ENCODE peak calls at places on chromosomes 3 and 15, in ten cellular contexts. A is CD8-positive, alpha-beta memory T cell; F is PC-3; M is pancreas; S is endodermal cell; V is IMR-90; L is A549; N is neuronal stem cell; G is thyroid gland; X is lower lobe of right lung. C is an unnamed sample.

GRCh38 chr3:126816956-126817777 is 113.1 kb downstream of the CHCHD6 start:
- DNase-seq in A (no peak), F (no peak), M (no peak), S (no peak), V (no peak), L (no peak), N (no peak), G (peak), X (no peak), C (no peak)

GRCh38 chr3:23713641-23714040 is 92.1 kb upstream of the UBE2E1 start:
- DNase-seq in A (no peak), F (no peak), M (no peak), S (no peak), V (peak), L (no peak), N (no peak), G (no peak), X (no peak), C (no peak)

GRCh38 chr3:37453393-37454391 is 279.3 kb upstream of the LRRFIP2 start:
- DNase-seq in A (no peak), F (no peak), M (no peak), S (peak), V (no peak), L (no peak), N (peak), G (peak), X (peak), C (peak)

GRCh38 chr3:168026764-168027163 is 69.0 kb downstream of the GOLIM4 start:
- DNase-seq in A (no peak), F (no peak), M (no peak), S (no peak), V (no peak), L (no peak), N (no peak), G (no peak), X (no peak), C (no peak)

GRCh38 chr3:132417695-132418520 is 606 bp downstream of the DNAJC13 start:
- DNase-seq in A (no peak), F (peak), M (peak), S (peak), V (peak), L (peak), N (no peak), G (peak), X (peak), C (peak)

GRCh38 chr3:192303235-192303634 is 424.1 kb downstream of the FGF12 start:
- DNase-seq in A (no peak), F (no peak), M (no peak), S (peak), V (no peak), L (no peak), N (peak), G (no peak), X (no peak), C (peak)

GRCh38 chr15:29811691-29812383 is 10.4 kb downstream of the TJP1 start:
- DNase-seq in A (no peak), F (no peak), M (no peak), S (no peak), V (no peak), L (no peak), N (no peak), G (no peak), X (no peak), C (no peak)

GRCh38 chr3:188327433-188327832 is 173.5 kb downstream of the LPP start:
- DNase-seq in A (no peak), F (no peak), M (no peak), S (no peak), V (no peak), L (no peak), N (no peak), G (no peak), X (no peak), C (no peak)

GRCh38 chr3:138898301-138898700 is 48.6 kb downstream of the FOXL2 start:
- DNase-seq in A (no peak), F (no peak), M (no peak), S (no peak), V (peak), L (no peak), N (no peak), G (no peak), X (no peak), C (no peak)

DNA sequence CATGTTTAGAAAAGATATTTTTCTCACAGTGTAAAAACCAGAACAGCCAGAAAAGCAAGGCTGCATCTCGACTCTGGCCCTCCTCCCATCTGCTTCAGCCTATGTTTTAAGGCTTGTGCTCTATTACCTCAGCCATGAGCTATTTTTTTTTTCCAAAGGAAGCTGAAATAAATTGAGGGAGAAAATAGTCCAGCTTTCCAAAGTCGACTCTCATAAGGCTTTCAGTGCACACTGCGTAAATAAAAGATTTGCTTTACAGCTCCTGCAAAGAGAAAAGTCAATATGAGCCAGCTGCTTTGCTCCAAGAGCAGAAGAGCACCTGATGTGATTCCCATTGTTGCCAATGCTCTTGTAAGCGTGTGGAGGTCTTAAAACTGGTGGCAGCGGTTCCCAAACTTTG is 26.7 kb downstream of the SCG3 start:
- DNase-seq in A (no peak), F (no peak), M (peak), S (no peak), V (no peak), L (no peak), N (no peak), G (no peak), X (no peak), C (peak)
- H3K4me3 ChIP-seq in A (no peak), F (no peak), M (no peak), S (no peak), V (no peak), L (no peak), N (no peak), G (no peak), X (no peak), C (no peak)

DNA sequence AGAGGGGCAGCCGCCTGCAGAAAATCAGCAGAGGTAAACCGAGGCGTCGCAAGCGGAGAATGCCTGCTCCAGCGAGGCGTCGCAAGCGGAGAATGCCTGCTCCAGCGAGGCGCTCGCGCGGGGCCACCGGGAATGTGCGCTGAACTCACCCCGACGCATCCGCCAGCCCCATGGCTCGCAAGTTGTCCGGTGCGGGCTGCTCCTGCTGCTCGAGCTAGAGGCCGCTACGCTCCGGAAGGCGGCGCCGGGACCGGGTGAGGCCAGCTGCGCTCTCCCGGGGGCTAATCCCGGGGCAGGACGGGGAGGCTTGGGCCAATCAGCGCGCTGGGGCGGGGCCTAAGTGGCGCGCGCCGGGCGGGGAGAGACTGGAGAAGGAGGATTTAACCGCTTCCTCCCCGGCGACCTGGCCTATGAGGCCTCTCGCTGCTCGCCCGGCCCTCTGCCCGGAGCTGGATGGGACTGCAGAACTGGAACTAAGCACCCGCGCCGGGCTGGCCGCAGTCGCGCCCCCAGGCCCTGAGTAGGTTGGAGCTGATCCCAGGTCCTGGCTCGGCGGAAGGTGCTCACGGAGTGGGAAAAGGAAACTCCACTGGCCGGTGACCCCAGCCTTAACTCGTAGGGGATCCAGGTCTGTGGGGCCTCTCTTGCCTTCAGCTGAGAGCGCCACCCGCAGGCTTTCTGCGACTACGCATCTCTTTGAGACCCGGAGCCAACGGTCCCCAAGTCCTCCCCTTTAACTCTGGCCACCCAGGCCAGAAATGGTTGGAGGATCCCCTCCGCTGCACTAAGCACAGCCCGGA is at the start of gene SLC26A6:
- DNase-seq in A (peak), F (peak), M (peak), S (peak), V (peak), L (peak), N (peak), G (peak), X (peak), C (peak)
- H3K27ac ChIP-seq in A (peak), F (no peak), M (peak), S (peak), V (peak), L (peak), N (peak), G (no peak), X (peak), C (peak)

GRCh38 chr3:56916697-56917336 is 115.1 kb upstream of the ARHGEF3 start:
- DNase-seq in A (no peak), F (no peak), M (no peak), S (no peak), V (no peak), L (no peak), N (no peak), G (no peak), X (no peak), C (no peak)
- H3K4me3 ChIP-seq in A (peak), F (no peak), M (no peak), S (no peak), V (no peak), L (no peak), N (no peak), G (no peak), X (peak), C (no peak)

DNA sequence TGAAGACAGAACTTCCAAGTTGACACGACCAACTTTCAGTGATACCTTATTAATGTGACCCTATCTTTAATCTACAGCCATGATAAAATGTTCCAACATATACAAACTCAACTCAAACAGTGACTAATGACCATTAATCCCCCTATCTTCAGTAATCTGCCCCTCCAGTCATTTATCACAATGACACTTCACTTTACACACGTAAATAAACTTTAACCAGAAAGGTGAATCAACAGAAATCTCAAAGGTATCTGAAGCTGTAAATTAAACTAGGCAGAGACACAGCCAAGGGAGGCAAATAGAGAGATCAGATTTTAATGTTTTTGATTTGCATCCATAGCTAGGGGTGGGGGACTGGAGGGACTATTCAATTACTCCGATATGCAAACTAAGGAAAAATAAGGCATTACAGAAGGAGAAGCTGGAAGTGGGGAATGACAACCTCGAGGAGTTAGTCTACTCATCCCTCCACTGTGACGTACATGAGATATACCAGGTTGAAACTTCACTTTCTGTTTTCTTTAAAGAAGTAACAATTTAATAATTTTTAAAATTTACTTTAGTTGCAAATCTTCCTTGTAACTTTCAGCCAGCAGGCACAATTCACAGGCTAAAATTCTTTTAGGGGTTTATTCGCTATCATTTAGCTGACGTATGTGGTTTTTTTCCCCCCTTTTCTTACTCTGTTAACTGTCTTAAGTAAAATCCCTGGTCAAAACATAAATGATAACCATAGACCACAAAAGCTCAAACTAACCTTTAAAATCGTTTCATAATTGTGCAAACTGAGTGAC is 751.0 kb downstream of the ROBO1 start:
- DNase-seq in A (no peak), F (peak), M (no peak), S (no peak), V (peak), L (no peak), N (no peak), G (no peak), X (no peak), C (no peak)
- H3K27ac ChIP-seq in A (no peak), F (peak), M (no peak), S (no peak), V (no peak), L (peak), N (no peak), G (no peak), X (no peak), C (peak)

DNA sequence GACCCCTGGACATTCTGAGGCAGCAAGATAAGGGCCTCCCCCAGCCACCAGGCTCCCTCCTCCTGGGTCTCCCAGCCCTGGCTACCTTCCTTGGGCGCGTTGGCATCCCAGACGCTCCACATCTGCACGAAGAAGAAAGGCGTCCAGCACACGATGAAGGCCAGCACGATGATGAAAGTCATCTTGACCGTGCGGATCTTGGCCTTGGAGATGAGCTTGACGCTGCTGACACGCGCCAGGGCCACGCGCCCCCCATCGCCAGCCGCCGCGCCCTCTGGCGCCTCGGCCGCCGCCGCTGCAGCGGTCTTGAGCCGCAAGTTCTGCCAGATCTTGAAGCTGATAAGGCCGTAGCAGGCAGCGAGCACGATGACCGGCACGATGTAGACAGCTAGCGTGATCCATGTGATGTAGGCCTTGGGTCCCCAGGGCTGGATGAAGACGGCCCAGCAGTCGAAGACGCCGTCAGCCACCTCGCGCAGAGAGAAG is 2.2 kb downstream of the OXTR start:
- DNase-seq in A (no peak), F (no peak), M (no peak), S (no peak), V (no peak), L (no peak), N (no peak), G (no peak), X (no peak), C (no peak)
- H3K4me3 ChIP-seq in A (no peak), F (peak), M (no peak), S (peak), V (peak), L (no peak), N (peak), G (no peak), X (peak), C (peak)

C was measured in dorsolateral prefrontal cortex.